ENCODE peak calls at places on chromosomes 1 and 21, in seven cellular contexts. D is A549; O is aorta; J is CD4-positive, CD25-positive, alpha-beta regulatory T cell; T is ovary; Z is GM23338; Q is adipocyte. L is an unnamed sample.
A peak's percentile ranks its signal among the peaks of the same experiment; 100 is the strongest.

GRCh38 chr1:244436336-244437102 is 15.2 kb downstream of the ADSS2 start:
- DNase-seq in J (no peak), Q (peak; percentile 29), D (no peak), Z (no peak), T (no peak), O (no peak), L (no peak)

GRCh38 chr21:45579383-45580180 is 37.3 kb upstream of the SLC19A1 start:
- DNase-seq in O (peak; percentile 55), Q (no peak), D (no peak), Z (no peak), T (no peak), J (no peak), L (no peak)

GRCh38 chr1:63004868-63005267 is 220.9 kb downstream of the ATG4C start:
- DNase-seq in J (no peak), Q (peak; percentile 20), D (peak; percentile 2), T (no peak), Z (peak; percentile 61), O (no peak), L (no peak)

GRCh38 chr1:81160696-81161095 is 640.0 kb upstream of the ADGRL2 start:
- DNase-seq in O (no peak), J (no peak), T (no peak), Z (no peak), D (no peak), Q (no peak), L (no peak)

GRCh38 chr1:50977575-50978143 is 7.6 kb downstream of the CDKN2C start:
- DNase-seq in Z (peak; percentile 61), O (peak; percentile 85), T (peak; percentile 74), J (no peak), D (peak; percentile 66), Q (peak; percentile 76), L (peak; percentile 53)

GRCh38 chr1:165898837-165899236 is 71.4 kb downstream of the UCK2 start:
- DNase-seq in T (no peak), J (no peak), D (peak; percentile 35), Z (no peak), Q (peak; percentile 96), O (peak; percentile 85), L (no peak)

GRCh38 chr1:244187310-244187709 is 136.2 kb downstream of the ZBTB18 start:
- DNase-seq in T (no peak), D (no peak), J (no peak), Q (no peak), Z (no peak), O (no peak), L (no peak)

GRCh38 chr1:42747125-42747524 is 7.1 kb upstream of the CLDN19 start:
- DNase-seq in Z (peak; percentile 68), D (no peak), O (no peak), T (peak; percentile 33), Q (peak; percentile 19), J (no peak), L (peak; percentile 67)

GRCh38 chr1:154697710-154698109 is 89.7 kb upstream of the ADAR start:
- DNase-seq in D (no peak), J (no peak), Z (no peak), O (no peak), T (no peak), Q (no peak), L (no peak)

GRCh38 chr1:18047122-18047521 is 60.5 kb upstream of the IGSF21 start:
- DNase-seq in O (no peak), Q (no peak), T (no peak), Z (no peak), J (no peak), D (no peak), L (no peak)

GRCh38 chr1:52080014-52080415 is 23.9 kb downstream of the BTF3L4 start:
- DNase-seq in O (no peak), T (no peak), D (no peak), Z (no peak), Q (no peak), J (no peak), L (no peak)

GRCh38 chr1:50967416-50968020 is 2.5 kb upstream of the CDKN2C start:
- DNase-seq in Q (peak; percentile 74), O (no peak), D (no peak), T (peak; percentile 32), Z (no peak), J (no peak), L (no peak)

GRCh38 chr1:46687910-46688509 is 16.4 kb downstream of the TEX38 start:
- DNase-seq in Z (no peak), T (no peak), D (no peak), Q (no peak), J (no peak), O (no peak), L (no peak)

GRCh38 chr1:70997793-70998192 is 49.8 kb downstream of the PTGER3 start:
- DNase-seq in Z (no peak), T (no peak), D (no peak), Q (no peak), O (no peak), J (no peak), L (no peak)

GRCh38 chr21:37627074-37627473 is 260.5 kb downstream of the DYRK1A start:
- DNase-seq in T (no peak), Q (no peak), D (no peak), O (no peak), J (no peak), Z (peak; percentile 8), L (no peak)

GRCh38 chr1:79373481-79374132 is 367.1 kb upstream of the ADGRL4 start:
- DNase-seq in Q (peak; percentile 41), Z (no peak), J (no peak), D (no peak), O (no peak), T (no peak), L (no peak)

GRCh38 chr1:53189061-53189460 is 7.6 kb upstream of the CPT2 start:
- DNase-seq in D (no peak), O (no peak), Z (no peak), T (no peak), Q (no peak), J (no peak), L (no peak)

GRCh38 chr1:53188099-53188498 is 8.5 kb upstream of the CPT2 start:
- DNase-seq in O (no peak), Q (no peak), T (no peak), J (no peak), Z (no peak), D (no peak), L (no peak)

GRCh38 chr1:53186533-53186932 is 10.1 kb upstream of the CPT2 start:
- DNase-seq in Q (no peak), D (no peak), T (no peak), O (no peak), J (no peak), Z (no peak), L (no peak)

GRCh38 chr1:53190210-53190611 is 6.4 kb upstream of the CPT2 start:
- DNase-seq in O (no peak), T (no peak), Z (peak; percentile 47), Q (no peak), J (no peak), D (no peak), L (no peak)

GRCh38 chr1:53187371-53187770 is 9.3 kb upstream of the CPT2 start:
- DNase-seq in Q (no peak), O (no peak), T (no peak), Z (no peak), J (no peak), D (no peak), L (no peak)
- H3K4me1 ChIP-seq in Q (peaks cover 30% of the 10 kb centered on the region), O (no peaks in the 10 kb centered on the region), T (peaks cover 13% of the 10 kb centered on the region), Z (no peaks in the 10 kb centered on the region), J (no peaks in the 10 kb centered on the region), D (peaks cover 11% of the 10 kb centered on the region), L (no peaks in the 10 kb centered on the region)

GRCh38 chr1:12594966-12595838 is 22.8 kb downstream of the DHRS3 start:
- DNase-seq in T (peak; percentile 69), Q (peak; percentile 76), D (peak; percentile 80), Z (peak; percentile 89), O (peak; percentile 91), J (no peak), L (peak; percentile 25)
- H3K4me1 ChIP-seq in T (peaks cover 37% of the 10 kb centered on the region), Q (peaks cover 62% of the 10 kb centered on the region), D (peaks cover 82% of the 10 kb centered on the region), Z (peaks cover 46% of the 10 kb centered on the region), O (no peaks in the 10 kb centered on the region), J (peaks cover 9% of the 10 kb centered on the region), L (no peaks in the 10 kb centered on the region)

GRCh38 chr1:55636691-55637090 is 421.5 kb upstream of the USP24 start:
- DNase-seq in O (no peak), Z (no peak), Q (peak; percentile 38), J (no peak), T (no peak), D (no peak), L (no peak)
- H3K4me1 ChIP-seq in O (peaks cover 7% of the 10 kb centered on the region), Z (no peaks in the 10 kb centered on the region), Q (peaks cover 55% of the 10 kb centered on the region), J (no peaks in the 10 kb centered on the region), T (peaks cover 3% of the 10 kb centered on the region), D (peaks cover 23% of the 10 kb centered on the region), L (peaks cover 6% of the 10 kb centered on the region)

GRCh38 chr1:219661464-219662092 is 48.7 kb upstream of the ZC3H11B start:
- DNase-seq in O (no peak), T (no peak), Z (no peak), J (no peak), D (no peak), Q (no peak), L (no peak)

GRCh38 chr1:219659682-219660081 is 46.8 kb upstream of the ZC3H11B start:
- DNase-seq in J (no peak), D (peak; percentile 21), Q (peak; percentile 90), Z (peak; percentile 28), O (no peak), T (no peak), L (no peak)

GRCh38 chr1:219659005-219659632 is 46.2 kb upstream of the ZC3H11B start:
- DNase-seq in D (no peak), Q (no peak), J (no peak), T (no peak), O (no peak), Z (no peak), L (no peak)

GRCh38 chr1:219660666-219661463 is 48.0 kb upstream of the ZC3H11B start:
- DNase-seq in O (peak; percentile 96), T (peak; percentile 85), D (peak; percentile 93), Q (peak; percentile 92), J (no peak), Z (peak; percentile 96), L (peak; percentile 94)

DNA sequence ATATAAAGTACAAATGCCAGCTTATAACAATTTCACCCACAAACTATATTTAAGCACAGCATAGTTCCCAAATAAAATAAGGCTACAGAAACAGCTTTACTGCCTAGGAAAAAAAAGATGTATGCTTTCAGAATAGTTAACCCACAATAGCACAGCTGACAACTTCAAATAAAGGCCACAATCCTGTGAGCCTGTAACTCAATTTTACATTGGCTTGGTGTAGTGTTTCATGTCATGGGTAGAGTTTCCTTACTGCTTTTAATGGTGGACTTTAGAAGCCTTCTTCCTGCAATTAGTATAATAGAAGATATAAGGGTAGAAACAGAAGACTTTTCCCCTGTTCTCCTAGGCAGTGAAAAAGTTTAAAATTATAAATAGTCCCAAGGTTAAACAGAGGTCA is 44.3 kb upstream of the ZC3H11B start:
- DNase-seq in T (no peak), Z (no peak), D (no peak), O (no peak), J (no peak), Q (no peak), L (no peak)
- H3K4me1 ChIP-seq in T (no peaks in the 10 kb centered on the region), Z (peaks cover 14% of the 10 kb centered on the region), D (peaks cover 23% of the 10 kb centered on the region), O (no peaks in the 10 kb centered on the region), J (no peaks in the 10 kb centered on the region), Q (peaks cover 20% of the 10 kb centered on the region), L (peaks cover 5% of the 10 kb centered on the region)

GRCh38 chr1:233112184-233113008 is 162.0 kb downstream of the NTPCR start:
- DNase-seq in O (no peak), Z (peak; percentile 36), T (no peak), D (peak; percentile 28), J (no peak), Q (peak; percentile 24), L (no peak)
- H3K4me1 ChIP-seq in O (peaks cover 5% of the 10 kb centered on the region), Z (peaks cover 43% of the 10 kb centered on the region), T (peaks cover 3% of the 10 kb centered on the region), D (peaks cover 54% of the 10 kb centered on the region), J (no peaks in the 10 kb centered on the region), Q (peaks cover 43% of the 10 kb centered on the region), L (no peaks in the 10 kb centered on the region)

L was measured in BE2C.